ENCODE peak calls at places on chromosomes 3 and 15, in five cellular contexts. E is ovary, D is progenitor cell of endocrine pancreas, Y is substantia nigra, J is heart right ventricle. S is an unnamed sample.

GRCh38 chr15:59176653-59177444 is 29.8 kb upstream of the LDHAL6B start:
- DNase-seq in E (no peak), D (no peak), Y (no peak), J (no peak), S (no peak)

GRCh38 chr15:25137013-25137412 is 182.2 kb downstream of the SNRPN start:
- DNase-seq in E (no peak), D (no peak), Y (no peak), J (no peak), S (no peak)

GRCh38 chr3:172882563-172882962 is 132.0 kb downstream of the ECT2 start:
- DNase-seq in E (no peak), D (no peak), Y (no peak), J (no peak), S (no peak)

GRCh38 chr15:99721896-99722295 is 11.3 kb downstream of the LYSMD4 start:
- DNase-seq in E (no peak), D (no peak), Y (no peak), J (no peak), S (no peak)

GRCh38 chr3:94063497-94064119 is 747 bp downstream of the NSUN3 start:
- DNase-seq in E (no peak), D (no peak), Y (no peak), J (no peak), S (no peak)

GRCh38 chr3:148641712-148642111 is 56.0 kb upstream of the AGTR1 start:
- DNase-seq in E (no peak), D (no peak), Y (no peak), J (no peak), S (no peak)

GRCh38 chr15:31230630-31231485 is 95.8 kb upstream of the KLF13 start:
- DNase-seq in E (no peak), D (no peak), Y (no peak), J (no peak), S (no peak)

GRCh38 chr15:88472225-88472624 is 4.7 kb downstream of the MRPS11 start:
- DNase-seq in E (no peak), D (no peak), Y (no peak), J (no peak), S (no peak)

GRCh38 chr3:181629029-181629428 is 82.7 kb upstream of the SOX2 start:
- DNase-seq in E (no peak), D (no peak), Y (no peak), J (no peak), S (no peak)

GRCh38 chr3:128385080-128385832 is 81.4 kb downstream of the DNAJB8 start:
- DNase-seq in E (peak), D (no peak), Y (no peak), J (peak), S (peak)

GRCh38 chr3:45516829-45517228 is 77.7 kb upstream of the LIMD1 start:
- DNase-seq in E (no peak), D (no peak), Y (no peak), J (no peak), S (no peak)

GRCh38 chr3:60207833-60208367 is 1043.4 kb downstream of the FHIT start:
- DNase-seq in E (no peak), D (no peak), Y (no peak), J (no peak), S (no peak)

GRCh38 chr15:99090938-99091337 is 13.9 kb upstream of the SYNM start:
- DNase-seq in E (no peak), D (no peak), Y (no peak), J (no peak), S (no peak)

GRCh38 chr3:55500555-55501340 is 13.6 kb upstream of the WNT5A start:
- DNase-seq in E (no peak), D (no peak), Y (no peak), J (no peak), S (no peak)

GRCh38 chr15:55289011-55289572 is 521 bp downstream of the RAB27A start:
- DNase-seq in E (peak), D (peak), Y (no peak), J (no peak), S (peak)

GRCh38 chr3:153980252-153980590 is 141.0 kb upstream of the ARHGEF26 start:
- DNase-seq in E (no peak), D (no peak), Y (no peak), J (no peak), S (no peak)

GRCh38 chr3:122893282-122893681 is 98.4 kb downstream of the SLC49A4 start:
- DNase-seq in E (no peak), D (no peak), Y (no peak), J (no peak), S (no peak)

GRCh38 chr3:23739536-23739935 is 66.2 kb upstream of the UBE2E1 start:
- DNase-seq in E (no peak), D (no peak), Y (no peak), J (no peak), S (no peak)

GRCh38 chr3:185366913-185367312 is 4.0 kb downstream of the MAP3K13 start:
- DNase-seq in E (no peak), D (no peak), Y (no peak), J (no peak), S (no peak)

GRCh38 chr3:46031747-46032146 is 4.5 kb upstream of the XCR1 start:
- DNase-seq in E (no peak), D (no peak), Y (no peak), J (no peak), S (no peak)

GRCh38 chr15:101332061-101332467 is 37.0 kb upstream of the SNRPA1 start:
- DNase-seq in E (no peak), D (no peak), Y (no peak), J (no peak), S (no peak)

GRCh38 chr15:68335251-68335650 is 57.7 kb downstream of the FEM1B start:
- DNase-seq in E (no peak), D (no peak), Y (no peak), J (no peak), S (peak)

GRCh38 chr3:45940004-45940780 is 3.1 kb upstream of the CXCR6 start:
- DNase-seq in E (no peak), D (no peak), Y (no peak), J (no peak), S (no peak)

GRCh38 chr15:34855893-34856292 is 60.5 kb upstream of the ACTC1 start:
- DNase-seq in E (no peak), D (no peak), Y (no peak), J (no peak), S (peak)

GRCh38 chr3:158731525-158731924 is 732 bp downstream of the RARRES1 start:
- DNase-seq in E (no peak), D (no peak), Y (no peak), J (no peak), S (no peak)

GRCh38 chr15:98914626-98915025 is 93.0 kb downstream of the PGPEP1L start:
- DNase-seq in E (no peak), D (no peak), Y (no peak), J (no peak), S (no peak)

GRCh38 chr3:183714622-183715021 is 17.0 kb downstream of the YEATS2 start:
- DNase-seq in E (no peak), D (no peak), Y (no peak), J (no peak), S (no peak)

GRCh38 chr3:127097009-127097350 is 96.0 kb upstream of the PRR23E start:
- DNase-seq in E (peak), D (no peak), Y (no peak), J (no peak), S (no peak)

GRCh38 chr3:123148772-123149171 is 53.0 kb upstream of the SEC22A start:
- DNase-seq in E (peak), D (no peak), Y (no peak), J (no peak), S (no peak)

GRCh38 chr3:195762611-195763247 is 42.0 kb downstream of the MUC20 start:
- DNase-seq in E (no peak), D (no peak), Y (no peak), J (no peak), S (no peak)

S was measured in tibial artery.